ENCODE peak calls at places on chromosomes 1 and 21, in eight cellular contexts. B is brain microvascular endothelial cell; D is suprapubic skin; N is small intestine; G is testis; P is CD4-positive, alpha-beta T cell; Y is RWPE1; L is neural progenitor cell. E is an unnamed sample.
A peak's percentile ranks its signal among the peaks of the same experiment; 100 is the strongest.

GRCh38 chr1:230849451-230850194 is 18.7 kb downstream of the C1orf198 start:
- DNase-seq in B (peak; percentile 94), D (no peak), N (no peak), G (peak; percentile 69), P (no peak), Y (peak; percentile 21), L (no peak), E (no peak)

GRCh38 chr1:238409191-238409846 is 518.6 kb upstream of the ZP4 start:
- DNase-seq in B (peak; percentile 97), D (no peak), N (no peak), G (no peak), P (no peak), Y (peak; percentile 27), L (no peak), E (no peak)

GRCh38 chr1:36175137-36176095 is 19.5 kb downstream of the MAP7D1 start:
- DNase-seq in B (peak; percentile 48), D (no peak), N (no peak), G (peak; percentile 42), P (no peak), Y (no peak), L (no peak), E (no peak)

GRCh38 chr1:155996166-155996565 is 17.8 kb upstream of the ARHGEF2 start:
- DNase-seq in B (no peak), D (no peak), N (no peak), G (no peak), P (no peak), Y (no peak), L (no peak), E (no peak)

GRCh38 chr1:113456967-113457366 is 66.7 kb downstream of the MAGI3 start:
- DNase-seq in B (peak; percentile 92), D (no peak), N (no peak), G (no peak), P (no peak), Y (peak; percentile 91), L (no peak), E (peak; percentile 44)

GRCh38 chr1:4046836-4047461 is 146.9 kb upstream of the C1orf174 start:
- DNase-seq in B (no peak), D (peak; percentile 69), N (no peak), G (no peak), P (no peak), Y (no peak), L (no peak), E (no peak)

GRCh38 chr21:14773777-14774345 is 227.7 kb upstream of the SAMSN1 start:
- DNase-seq in B (peak; percentile 26), D (no peak), N (peak; percentile 40), G (peak; percentile 75), P (peak; percentile 37), Y (peak; percentile 23), L (peak; percentile 76), E (no peak)

GRCh38 chr1:228830185-228830953 is 95.1 kb downstream of the RHOU start:
- DNase-seq in B (no peak), D (no peak), N (no peak), G (no peak), P (no peak), Y (no peak), L (no peak), E (no peak)

GRCh38 chr1:207888647-207889046 is 22.3 kb downstream of the CD34 start:
- DNase-seq in B (peak; percentile 23), D (peak; percentile 90), N (no peak), G (no peak), P (no peak), Y (no peak), L (no peak), E (no peak)

GRCh38 chr1:185595835-185596667 is 138.1 kb upstream of the HMCN1 start:
- DNase-seq in B (peak; percentile 44), D (no peak), N (peak; percentile 75), G (peak; percentile 61), P (peak; percentile 48), Y (peak; percentile 64), L (peak; percentile 69), E (no peak)

GRCh38 chr1:151255381-151255780 is 847 bp downstream of the PSMD4 start:
- DNase-seq in B (peak; percentile 7), D (no peak), N (no peak), G (no peak), P (no peak), Y (no peak), L (peak; percentile 8), E (no peak)
- H3K27ac ChIP-seq in B (peak overlapping the region; percentile 96), D (peak overlapping the region; percentile 91), N (no peak overlapping the region), G (peak overlapping the region; percentile 82), P (peak overlapping the region; percentile 55), Y (peak overlapping the region; percentile 44), L (peak overlapping the region; percentile 20), E (peak overlapping the region; percentile 87)

GRCh38 chr1:83763281-83764095 is 235.4 kb downstream of the TTLL7 start:
- DNase-seq in B (no peak), D (no peak), N (peak; percentile 65), G (no peak), P (no peak), Y (no peak), L (no peak), E (no peak)
- H3K27ac ChIP-seq in B (no peak overlapping the region), D (no peak overlapping the region), N (no peak overlapping the region), G (no peak overlapping the region), P (no peak overlapping the region), Y (no peak overlapping the region), L (no peak overlapping the region), E (no peak overlapping the region)

GRCh38 chr1:111541721-111542120 is 38.3 kb upstream of the ADORA3 start:
- DNase-seq in B (no peak), D (no peak), N (no peak), G (no peak), P (no peak), Y (peak; percentile 89), L (no peak), E (no peak)
- H3K27ac ChIP-seq in B (no peak overlapping the region), D (no peak overlapping the region), N (no peak overlapping the region), G (no peak overlapping the region), P (no peak overlapping the region), Y (peak overlapping the region; percentile 72), L (no peak overlapping the region), E (peak overlapping the region; percentile 8)

DNA sequence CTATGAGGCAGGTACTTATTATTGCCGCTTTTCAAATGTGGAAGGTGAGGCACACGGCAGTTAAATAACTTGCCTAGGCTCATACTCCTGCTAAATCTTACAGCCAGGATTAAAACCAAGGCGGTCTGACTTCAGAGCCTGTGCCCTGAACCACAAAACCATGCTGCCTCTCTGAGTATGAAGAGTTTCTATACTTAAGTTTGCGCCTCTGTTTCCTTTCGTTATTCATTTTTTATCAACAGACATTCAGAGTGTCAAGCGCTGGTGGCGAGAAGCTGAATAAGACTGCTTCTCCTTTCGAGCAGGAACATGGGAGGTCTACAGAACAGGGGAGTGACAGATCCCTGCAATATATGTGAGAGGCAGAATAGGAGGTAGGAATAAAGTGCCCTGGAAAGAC is 96.0 kb upstream of the DUSP10 start:
- DNase-seq in B (no peak), D (no peak), N (peak; percentile 4), G (no peak), P (no peak), Y (no peak), L (no peak), E (no peak)
- H3K27ac ChIP-seq in B (no peak overlapping the region), D (no peak overlapping the region), N (no peak overlapping the region), G (no peak overlapping the region), P (no peak overlapping the region), Y (no peak overlapping the region), L (no peak overlapping the region), E (no peak overlapping the region)

GRCh38 chr21:35208117-35208516 is 159.0 kb upstream of the RUNX1 start:
- DNase-seq in B (no peak), D (no peak), N (no peak), G (no peak), P (no peak), Y (no peak), L (no peak), E (no peak)

GRCh38 chr21:35210093-35210492 is 161.0 kb upstream of the RUNX1 start:
- DNase-seq in B (no peak), D (no peak), N (no peak), G (no peak), P (no peak), Y (no peak), L (no peak), E (no peak)

GRCh38 chr21:35207322-35207721 is 158.2 kb upstream of the RUNX1 start:
- DNase-seq in B (no peak), D (no peak), N (no peak), G (no peak), P (no peak), Y (no peak), L (no peak), E (no peak)

GRCh38 chr21:35206141-35207125 is 157.3 kb upstream of the RUNX1 start:
- DNase-seq in B (no peak), D (no peak), N (no peak), G (no peak), P (no peak), Y (peak; percentile 12), L (no peak), E (peak; percentile 61)

DNA sequence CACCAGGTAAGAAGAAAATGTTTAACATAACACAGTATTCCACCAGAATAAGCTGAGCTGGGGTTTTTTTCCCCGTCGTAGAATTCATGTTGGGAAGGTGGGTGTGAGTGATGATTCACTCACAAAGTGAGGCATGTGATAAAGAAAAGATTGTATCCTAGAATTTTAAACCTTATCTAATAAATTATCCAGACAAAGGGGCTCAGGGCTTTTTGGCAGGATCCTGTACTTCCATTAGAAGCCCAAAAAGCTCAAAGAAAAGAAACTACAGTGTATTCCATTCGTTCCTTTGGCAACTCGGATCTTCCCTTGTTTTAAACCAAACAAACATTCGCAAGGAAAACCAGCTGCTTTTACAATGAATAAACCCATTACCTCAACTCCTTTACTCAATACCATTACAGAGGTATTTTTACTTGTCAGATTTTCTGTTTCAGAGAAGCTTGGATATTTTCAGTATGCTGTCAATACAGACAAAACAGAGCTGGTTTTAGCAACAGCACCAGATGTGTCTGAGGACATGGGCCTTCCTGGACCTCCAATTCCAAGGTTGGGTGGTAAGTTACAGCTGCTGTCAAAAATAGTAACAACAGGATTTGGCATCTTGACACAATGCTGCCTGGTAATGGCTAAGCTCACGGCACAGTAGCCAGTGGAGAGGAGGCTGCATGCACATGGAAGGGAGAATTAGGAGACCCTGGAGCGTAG is 159.9 kb upstream of the RUNX1 start:
- DNase-seq in B (no peak), D (no peak), N (no peak), G (no peak), P (no peak), Y (no peak), L (no peak), E (no peak)
- H3K27ac ChIP-seq in B (peak overlapping the region; percentile 67), D (peak overlapping the region; percentile 15), N (no peak overlapping the region), G (no peak overlapping the region), P (no peak overlapping the region), Y (no peak overlapping the region), L (no peak overlapping the region), E (peak overlapping the region; percentile 34)

DNA sequence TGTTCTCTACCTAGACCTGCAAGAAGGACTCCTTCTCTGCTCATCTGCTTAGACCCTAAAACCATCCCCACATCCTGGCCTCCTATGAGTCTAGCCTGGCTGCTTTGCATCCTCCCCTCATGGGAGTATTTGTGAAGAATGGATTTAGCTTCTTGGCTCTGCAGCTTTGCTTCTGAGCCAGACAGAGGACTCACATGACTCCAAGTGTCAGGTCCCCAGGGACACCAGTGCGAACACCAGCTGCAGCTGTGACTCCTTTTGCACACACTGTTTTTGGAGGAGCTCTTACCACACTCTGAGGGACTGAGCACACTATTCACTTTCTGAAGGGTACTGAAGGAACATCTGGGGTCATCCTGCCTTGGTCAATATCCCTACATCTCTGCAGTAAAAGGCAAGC is 131.8 kb upstream of the SGIP1 start:
- DNase-seq in B (no peak), D (peak; percentile 83), N (no peak), G (peak; percentile 73), P (no peak), Y (no peak), L (no peak), E (no peak)
- H3K27ac ChIP-seq in B (no peak overlapping the region), D (no peak overlapping the region), N (no peak overlapping the region), G (no peak overlapping the region), P (no peak overlapping the region), Y (no peak overlapping the region), L (no peak overlapping the region), E (no peak overlapping the region)

E was measured in keratinocyte.